ENCODE peak calls at places on chromosomes 16 and 17, in five cellular contexts. B, M, H, P and Q are unnamed samples.
A peak's percentile ranks its signal among the peaks of the same experiment; 100 is the strongest.

GRCh38 chr17:29954405-29954804 is 13.0 kb downstream of the EFCAB5 start:
- DNase-seq in B (no peak), M (no peak), H (no peak), P (no peak), Q (no peak)

GRCh38 chr17:29664743-29665479 is 42.2 kb upstream of the CORO6 start:
- DNase-seq in B (peak; percentile 16), M (no peak), H (peak; percentile 40), P (no peak), Q (no peak)

GRCh38 chr16:578870-579405 is 9.2 kb downstream of the PIGQ start:
- DNase-seq in B (no peak), M (peak; percentile 72), H (no peak), P (peak; percentile 74), Q (peak; percentile 79)

GRCh38 chr16:66599726-66600125 is 4.8 kb upstream of the CMTM3 start:
- DNase-seq in B (no peak), M (no peak), H (no peak), P (no peak), Q (no peak)

GRCh38 chr17:77842148-77842905 is 116.2 kb upstream of the TNRC6C start:
- DNase-seq in B (no peak), M (no peak), H (no peak), P (no peak), Q (peak; percentile 59)

GRCh38 chr17:48642843-48643696 is 16.9 kb upstream of the HOXB9 start:
- DNase-seq in B (no peak), M (no peak), H (no peak), P (no peak), Q (no peak)

GRCh38 chr17:32110596-32110995 is 31.7 kb upstream of the RHOT1 start:
- DNase-seq in B (no peak), M (no peak), H (no peak), P (no peak), Q (no peak)

GRCh38 chr16:677306-678190 is 2.1 kb downstream of the RHBDL1 start:
- DNase-seq in B (no peak), M (no peak), H (no peak), P (no peak), Q (no peak)

GRCh38 chr17:7436556-7437368 is 1.5 kb downstream of the TMEM102 start:
- DNase-seq in B (no peak), M (peak; percentile 82), H (no peak), P (peak; percentile 83), Q (peak; percentile 89)

GRCh38 chr17:49955157-49955556 is 13.8 kb upstream of the DLX4 start:
- DNase-seq in B (no peak), M (no peak), H (no peak), P (no peak), Q (no peak)